ENCODE peak calls at places on chromosomes 11 and 22, in eight cellular contexts. A is upper lobe of right lung; K is transverse colon; F is cardiac fibroblast; R is heart right ventricle; L is heart left ventricle; N is DND-41; M is effector memory CD4-positive, alpha-beta T cell. U is an unnamed sample.
A peak's percentile ranks its signal among the peaks of the same experiment; 100 is the strongest.

GRCh38 chr22:49404576-49405199 is 423.0 kb downstream of the BRD1 start:
- DNase-seq in A (no peak), K (no peak), F (no peak), R (no peak), L (no peak), N (no peak), M (no peak), U (no peak)

GRCh38 chr22:20238567-20239062 is 29.5 kb downstream of the RTN4R start:
- DNase-seq in A (peak; percentile 84), K (peak; percentile 44), F (no peak), R (peak; percentile 63), L (peak; percentile 55), N (peak; percentile 82), M (peak; percentile 21), U (peak; percentile 46)

GRCh38 chr11:75924966-75925784 is 110.2 kb downstream of the UVRAG start:
- DNase-seq in A (no peak), K (no peak), F (peak; percentile 53), R (no peak), L (no peak), N (no peak), M (no peak), U (no peak)

GRCh38 chr11:16924826-16925494 is 89.3 kb downstream of the PLEKHA7 start:
- DNase-seq in A (peak; percentile 82), K (peak; percentile 89), F (peak; percentile 32), R (peak; percentile 45), L (peak; percentile 62), N (no peak), M (no peak), U (no peak)

GRCh38 chr11:119523801-119524200 is 100.8 kb upstream of the THY1 start:
- DNase-seq in A (no peak), K (no peak), F (no peak), R (no peak), L (peak; percentile 5), N (no peak), M (no peak), U (no peak)

GRCh38 chr11:116647305-116648080 is 125.3 kb downstream of the BUD13 start:
- DNase-seq in A (no peak), K (no peak), F (no peak), R (no peak), L (no peak), N (no peak), M (no peak), U (no peak)

GRCh38 chr11:2441171-2441570 is 3.1 kb downstream of the TRPM5 start:
- DNase-seq in A (peak; percentile 61), K (peak; percentile 73), F (no peak), R (peak; percentile 8), L (no peak), N (no peak), M (no peak), U (no peak)

GRCh38 chr22:39266398-39267030 is 21.7 kb upstream of the PDGFB start:
- DNase-seq in A (no peak), K (no peak), F (peak; percentile 40), R (no peak), L (no peak), N (no peak), M (no peak), U (no peak)

GRCh38 chr11:11280826-11281225 is 72.2 kb downstream of the CSNK2A3 start:
- DNase-seq in A (no peak), K (no peak), F (no peak), R (no peak), L (no peak), N (no peak), M (no peak), U (no peak)

GRCh38 chr11:66856496-66857233 is at the start of gene LRFN4:
- DNase-seq in A (peak; percentile 84), K (peak; percentile 59), F (no peak), R (peak; percentile 58), L (peak; percentile 56), N (no peak), M (no peak), U (peak; percentile 74)

GRCh38 chr22:22748297-22748743 is 103.9 kb downstream of the GGTLC2 start:
- DNase-seq in A (no peak), K (peak; percentile 54), F (peak; percentile 82), R (no peak), L (no peak), N (peak; percentile 64), M (no peak), U (peak; percentile 24)

GRCh38 chr11:109783842-109784241 is 309.4 kb upstream of the ZC3H12C start:
- DNase-seq in A (no peak), K (peak; percentile 20), F (no peak), R (no peak), L (no peak), N (no peak), M (no peak), U (no peak)

GRCh38 chr11:115670538-115671200 is 166.5 kb upstream of the CADM1 start:
- DNase-seq in A (no peak), K (no peak), F (no peak), R (no peak), L (no peak), N (no peak), M (no peak), U (no peak)

GRCh38 chr22:50148991-50149721 is 21.4 kb upstream of the PANX2 start:
- DNase-seq in A (peak; percentile 88), K (peak; percentile 73), F (peak; percentile 56), R (peak; percentile 60), L (peak; percentile 64), N (peak; percentile 73), M (peak; percentile 58), U (peak; percentile 79)

GRCh38 chr22:49663311-49663711 is 164.4 kb downstream of the BRD1 start:
- DNase-seq in A (peak; percentile 55), K (no peak), F (no peak), R (no peak), L (no peak), N (no peak), M (no peak), U (no peak)

GRCh38 chr11:2630679-2631078 is 69.1 kb downstream of the KCNQ1OT1 start:
- DNase-seq in A (no peak), K (no peak), F (no peak), R (no peak), L (no peak), N (no peak), M (no peak), U (no peak)

GRCh38 chr22:29155966-29156365 is 49.7 kb upstream of the EMID1 start:
- DNase-seq in A (peak; percentile 22), K (no peak), F (no peak), R (no peak), L (no peak), N (no peak), M (no peak), U (no peak)

GRCh38 chr11:88491674-88492073 is 154.1 kb upstream of the CTSC start:
- DNase-seq in A (no peak), K (no peak), F (no peak), R (no peak), L (no peak), N (no peak), M (no peak), U (no peak)

GRCh38 chr11:111733655-111734088 is 32.5 kb downstream of the PPP2R1B start:
- DNase-seq in A (peak; percentile 60), K (no peak), F (no peak), R (peak; percentile 56), L (peak; percentile 49), N (no peak), M (no peak), U (no peak)

GRCh38 chr11:74641289-74641688 is 48.9 kb downstream of the POLD3 start:
- DNase-seq in A (no peak), K (no peak), F (no peak), R (no peak), L (no peak), N (no peak), M (no peak), U (no peak)

GRCh38 chr11:77658213-77659013 is 20.8 kb upstream of the CLNS1A start:
- DNase-seq in A (no peak), K (no peak), F (no peak), R (no peak), L (no peak), N (no peak), M (no peak), U (no peak)

GRCh38 chr11:38304926-38305325 is 1706.9 kb upstream of the RAG2 start:
- DNase-seq in A (no peak), K (no peak), F (no peak), R (no peak), L (no peak), N (no peak), M (no peak), U (no peak)

GRCh38 chr11:3380706-3381570 is 2.0 kb upstream of the ZNF195 start:
- DNase-seq in A (no peak), K (no peak), F (peak; percentile 52), R (no peak), L (no peak), N (no peak), M (no peak), U (no peak)

GRCh38 chr11:128941573-128942271 is 949 bp downstream of the TP53AIP1 start:
- DNase-seq in A (no peak), K (no peak), F (no peak), R (no peak), L (no peak), N (no peak), M (no peak), U (no peak)

DNA sequence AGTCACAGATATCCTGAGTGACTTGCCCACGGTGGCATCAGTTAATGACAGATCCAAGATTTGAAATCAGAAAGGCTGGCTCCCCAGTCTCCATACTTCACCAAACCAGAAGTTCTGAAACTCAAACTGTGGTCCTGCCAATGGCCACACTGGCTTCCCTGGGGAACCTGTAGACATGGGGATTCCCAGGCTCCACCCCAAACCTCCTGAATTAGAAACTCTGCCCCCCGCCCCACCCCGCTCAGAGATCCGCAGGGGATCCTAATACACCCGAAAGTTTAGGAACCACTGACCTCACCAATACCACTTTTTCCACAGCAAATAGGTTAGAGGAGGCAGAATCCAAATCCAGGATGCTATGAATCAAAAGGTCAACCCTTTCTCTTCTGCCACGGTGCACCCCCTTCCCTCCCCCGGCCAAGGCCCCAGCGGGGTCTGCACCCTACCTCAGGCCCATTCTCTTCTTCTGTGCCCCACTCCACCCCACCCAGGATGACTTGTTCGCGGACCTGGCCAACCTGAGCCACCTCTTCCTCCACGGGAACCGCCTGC is 15.4 kb downstream of the RTN4RL2 start:
- DNase-seq in A (no peak), K (no peak), F (no peak), R (no peak), L (no peak), N (no peak), M (no peak), U (no peak)
- H3K4me3 ChIP-seq in A (peak overlapping the region; percentile 53), K (peak overlapping the region; percentile 45), F (no peak overlapping the region), R (peak overlapping the region; percentile 63), L (peak overlapping the region; percentile 35), N (no peak overlapping the region), M (peak overlapping the region; percentile 52), U (no peak overlapping the region)

GRCh38 chr11:114172871-114173444 is 113.4 kb downstream of the ZBTB16 start:
- DNase-seq in A (no peak), K (no peak), F (no peak), R (peak; percentile 63), L (peak; percentile 83), N (no peak), M (no peak), U (no peak)
- H3K4me3 ChIP-seq in A (no peak overlapping the region), K (no peak overlapping the region), F (no peak overlapping the region), R (no peak overlapping the region), L (no peak overlapping the region), N (no peak overlapping the region), M (no peak overlapping the region), U (peak overlapping the region; percentile 54)

GRCh38 chr22:23913306-23913660 is 19.1 kb downstream of the MIF start:
- DNase-seq in A (no peak), K (no peak), F (no peak), R (no peak), L (no peak), N (peak; percentile 37), M (no peak), U (no peak)
- H3K4me3 ChIP-seq in A (peak overlapping the region; percentile 66), K (peak overlapping the region; percentile 43), F (peak overlapping the region; percentile 54), R (peak overlapping the region; percentile 22), L (peak overlapping the region; percentile 24), N (peak overlapping the region; percentile 43), M (peak overlapping the region; percentile 70), U (peak overlapping the region; percentile 72)

GRCh38 chr11:70278994-70279393 is 8.5 kb downstream of the PPFIA1 start:
- DNase-seq in A (no peak), K (no peak), F (no peak), R (no peak), L (no peak), N (no peak), M (no peak), U (no peak)
- H3K4me3 ChIP-seq in A (no peak overlapping the region), K (no peak overlapping the region), F (no peak overlapping the region), R (no peak overlapping the region), L (no peak overlapping the region), N (no peak overlapping the region), M (no peak overlapping the region), U (no peak overlapping the region)

U was measured in CD4-positive, CD25-positive, alpha-beta regulatory T cell.